ENCODE peak calls at places on chromosomes 7 and 10, in four cellular contexts. C is A549, U is K562, V is H1. Y is an unnamed sample.

GRCh38 chr7:135239263-135239662 is 5.6 kb downstream of the STRA8 start:
- DNase-seq in C (no peak), U (no peak), V (peak; percentile 43), Y (no peak)

GRCh38 chr10:48284002-48284546 is 9.6 kb upstream of the FRMPD2 start:
- DNase-seq in C (no peak), U (no peak), V (no peak), Y (no peak)

GRCh38 chr10:60286436-60287023 is 103.1 kb downstream of the ANK3 start:
- DNase-seq in C (no peak), U (no peak), V (no peak), Y (no peak)

GRCh38 chr10:75165684-75166622 is 44.6 kb upstream of the VDAC2 start:
- DNase-seq in C (no peak), U (no peak), V (no peak), Y (no peak)

GRCh38 chr10:88158506-88159123 is 295.2 kb downstream of the PTEN start:
- DNase-seq in C (no peak), U (no peak), V (no peak), Y (no peak)

GRCh38 chr7:95963446-95963990 is 191.2 kb downstream of the DYNC1I1 start:
- DNase-seq in C (no peak), U (no peak), V (no peak), Y (no peak)

GRCh38 chr7:112957901-112958300 is 128.7 kb downstream of the GPR85 start:
- DNase-seq in C (no peak), U (no peak), V (no peak), Y (no peak)

GRCh38 chr10:69446650-69447151 is 4.6 kb upstream of the TSPAN15 start:
- DNase-seq in C (peak; percentile 72), U (peak; percentile 45), V (no peak), Y (peak; percentile 81)

GRCh38 chr10:4080225-4080624 is 295.2 kb upstream of the KLF6 start:
- DNase-seq in C (no peak), U (no peak), V (no peak), Y (no peak)

DNA sequence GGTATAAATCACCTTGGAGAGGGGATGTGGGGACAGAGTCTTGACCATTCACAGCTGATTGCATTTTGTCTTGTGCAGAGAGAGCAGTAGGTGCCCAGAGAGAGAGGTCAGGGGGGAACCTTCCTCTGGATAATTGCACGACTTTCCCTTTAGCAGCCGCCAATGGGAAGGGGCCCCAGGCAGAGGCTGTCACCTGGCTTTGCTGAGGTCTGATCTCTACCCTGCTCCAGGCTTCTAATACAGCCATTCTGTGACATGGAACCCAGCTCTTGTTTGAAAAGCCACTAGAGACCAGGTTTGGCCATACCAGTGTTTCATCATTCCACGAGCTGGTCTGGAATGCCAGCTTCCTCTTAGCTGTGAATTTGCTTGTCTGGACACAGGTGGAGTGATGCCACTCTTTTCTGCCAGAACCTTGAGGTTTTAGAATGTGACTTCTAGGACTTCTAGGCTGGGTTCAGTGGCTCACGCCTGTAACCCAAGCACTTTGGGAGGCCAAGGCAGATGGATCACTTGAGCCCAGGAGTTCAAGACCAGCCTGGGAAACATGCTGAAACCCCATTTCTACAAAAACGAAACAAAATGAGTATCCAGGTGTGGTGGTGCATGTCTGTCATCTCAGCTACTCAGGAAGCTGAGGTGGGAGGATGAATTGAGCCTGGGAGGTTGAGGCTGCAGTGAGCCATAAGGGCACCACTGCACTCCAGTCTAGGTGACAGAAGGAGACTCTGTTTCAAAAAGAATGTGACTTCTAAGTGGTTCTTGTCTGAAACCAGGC is 159.9 kb downstream of the CAMK1D start:
- DNase-seq in C (no peak), U (no peak), V (peak; percentile 23), Y (no peak)
- H3K4me2 ChIP-seq in C (no peak overlapping the region), U (no peak overlapping the region), V (no peak overlapping the region), Y (no peak overlapping the region)

GRCh38 chr7:32116436-32116835 is 46.2 kb upstream of the PDE1C start:
- DNase-seq in C (no peak), U (no peak), V (no peak), Y (no peak)

GRCh38 chr7:32117837-32118236 is 47.6 kb upstream of the PDE1C start:
- DNase-seq in C (no peak), U (no peak), V (no peak), Y (no peak)

GRCh38 chr7:32119790-32120196 is 49.6 kb upstream of the PDE1C start:
- DNase-seq in C (no peak), U (no peak), V (peak; percentile 43), Y (no peak)

GRCh38 chr7:32115831-32116230 is 45.6 kb upstream of the PDE1C start:
- DNase-seq in C (no peak), U (no peak), V (no peak), Y (no peak)
- TF ChIP-seq RNF2 in C (no peak), U (no peak), V (no peak), Y (no peak)

GRCh38 chr7:22654836-22655235 is 72.2 kb upstream of the IL6 start:
- DNase-seq in C (no peak), U (no peak), V (no peak), Y (no peak)
- H3K4me2 ChIP-seq in C (no peak overlapping the region), U (no peak overlapping the region), V (no peak overlapping the region), Y (no peak overlapping the region)

DNA sequence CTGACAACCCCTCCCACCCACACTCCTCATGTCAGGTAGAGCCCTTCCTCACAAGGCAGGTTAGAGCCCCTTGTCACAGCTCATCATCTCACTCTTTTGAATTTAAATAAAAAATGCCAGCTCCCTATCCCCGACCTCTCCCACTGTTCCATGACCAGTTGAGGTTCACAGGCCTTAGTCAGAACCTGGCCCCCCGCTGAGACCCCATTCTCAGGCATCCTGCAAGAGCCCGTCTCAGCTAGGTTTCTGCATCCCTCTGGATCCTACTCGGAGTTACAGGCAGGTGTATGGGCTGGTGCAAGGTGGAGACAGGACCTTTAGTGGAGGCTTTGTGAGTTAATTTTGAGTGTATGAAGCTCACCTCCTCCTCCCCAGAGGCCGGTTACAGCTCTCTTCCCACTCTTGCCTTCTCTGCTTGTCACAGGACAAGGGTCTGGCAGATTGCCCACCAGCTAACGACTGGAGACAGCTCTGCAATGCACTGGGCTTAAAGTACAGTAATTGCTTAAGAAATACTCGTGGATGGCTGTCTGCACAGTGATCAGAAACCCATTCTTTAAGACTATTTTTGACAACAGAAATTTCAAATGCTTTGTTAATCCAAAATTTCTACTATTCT is 394.9 kb upstream of the DPP6 start:
- DNase-seq in C (no peak), U (no peak), V (peak; percentile 54), Y (no peak)
- TF ChIP-seq RNF2 in C (no peak), U (no peak), V (no peak), Y (no peak)

GRCh38 chr10:93039721-93040120 is 20.9 kb upstream of the CYP26C1 start:
- DNase-seq in C (no peak), U (peak; percentile 47), V (no peak), Y (peak; percentile 31)
- H3K4me2 ChIP-seq in C (no peak overlapping the region), U (no peak overlapping the region), V (no peak overlapping the region), Y (no peak overlapping the region)

DNA sequence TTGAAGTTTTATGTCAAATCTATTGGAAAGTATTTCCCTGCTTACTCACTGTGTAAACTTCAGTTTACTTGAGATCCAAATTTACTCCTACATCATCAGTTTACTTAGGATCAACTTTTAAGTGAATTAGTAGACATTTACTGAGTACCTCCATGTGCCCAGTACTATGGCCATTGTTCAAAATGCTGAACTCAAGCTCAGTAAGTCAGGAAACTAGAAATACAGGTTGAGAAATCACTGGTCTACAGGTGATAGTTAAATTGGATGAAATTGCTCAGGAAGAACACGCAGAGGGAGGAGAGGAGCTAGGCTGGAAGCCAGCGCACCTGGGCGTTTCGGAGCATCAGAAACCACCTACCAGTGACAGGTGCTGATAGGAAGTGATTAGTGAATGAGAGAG is 25.5 kb upstream of the EBLN1 start:
- DNase-seq in C (no peak), U (no peak), V (no peak), Y (no peak)
- TF ChIP-seq RNF2 in C (no peak), U (no peak), V (no peak), Y (no peak)

DNA sequence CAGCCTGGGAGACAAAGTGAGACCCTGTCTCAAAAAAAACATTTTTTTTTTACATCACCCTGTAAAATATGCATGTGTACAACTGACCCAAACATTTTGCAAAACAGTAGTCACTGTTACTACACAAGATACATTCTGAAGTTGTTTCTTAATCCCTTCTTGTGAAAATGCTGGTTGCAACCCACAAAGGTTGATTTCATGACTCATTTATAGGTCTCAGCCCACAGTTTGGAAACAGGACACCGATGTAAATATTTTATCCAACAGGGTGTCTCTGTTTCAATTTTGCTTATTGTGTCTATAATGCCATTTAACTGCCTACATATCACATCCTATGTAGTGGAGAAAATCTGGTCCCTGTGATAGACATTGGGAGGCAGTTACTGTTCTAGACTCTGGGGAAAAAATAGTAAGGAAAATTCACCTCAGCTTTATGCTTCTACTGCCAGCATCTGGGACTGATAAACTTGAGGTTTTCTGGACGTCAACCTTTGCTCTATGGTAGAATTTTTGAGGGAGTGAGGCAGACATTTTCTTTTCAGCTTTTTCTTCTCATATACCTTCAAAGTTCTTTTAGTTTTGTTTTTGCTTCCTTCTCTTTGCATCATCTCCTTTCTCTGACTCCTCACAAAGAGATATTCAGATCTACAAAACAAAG is 1.6 kb upstream of the RAB19 start:
- DNase-seq in C (no peak), U (no peak), V (no peak), Y (no peak)
- H3K4me2 ChIP-seq in C (no peak overlapping the region), U (no peak overlapping the region), V (no peak overlapping the region), Y (no peak overlapping the region)

DNA sequence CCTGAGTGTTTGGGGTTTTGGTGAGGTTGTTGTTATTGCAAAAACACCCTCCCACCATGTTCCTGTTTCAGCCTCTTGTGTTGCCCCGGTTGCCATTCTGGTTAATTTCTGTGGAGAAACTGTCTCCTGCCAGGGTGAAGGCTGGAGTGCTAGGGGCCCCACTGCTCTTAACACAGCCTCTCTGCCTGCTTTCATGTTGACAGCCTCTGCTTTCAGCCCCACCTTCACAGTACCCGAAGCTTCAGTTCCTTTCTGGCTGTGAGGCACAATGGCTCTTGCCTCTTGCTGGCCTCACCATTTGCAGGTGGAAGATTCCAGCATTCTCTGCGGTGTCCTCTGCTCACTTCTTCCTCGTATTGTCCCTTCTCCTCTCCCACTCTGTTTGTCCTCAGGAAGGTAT is 19.2 kb downstream of the SLC18A2 start:
- DNase-seq in C (no peak), U (no peak), V (no peak), Y (no peak)
- TF ChIP-seq RNF2 in C (no peak), U (no peak), V (no peak), Y (no peak)